ENCODE peak calls at places on chromosomes 16 and 17, in five cellular contexts. M is non-pigmented ciliary epithelial cell, G is NCI-H1105, S is esophagus squamous epithelium, O is cardiac septum. N is an unnamed sample.
A peak's percentile ranks its signal among the peaks of the same experiment; 100 is the strongest.

GRCh38 chr16:61987474-61988012 is 48.7 kb downstream of the CDH8 start:
- DNase-seq in G (no peak), S (no peak), M (no peak), O (no peak), N (no peak)

GRCh38 chr16:4288148-4288921 is 15.5 kb upstream of the TFAP4 start:
- DNase-seq in M (no peak), O (peak; percentile 89), G (peak; percentile 42), S (no peak), N (no peak)

GRCh38 chr17:57468932-57469775 is 212.8 kb downstream of the MSI2 start:
- DNase-seq in M (no peak), S (no peak), G (no peak), O (no peak), N (no peak)

GRCh38 chr17:9922012-9922848 is 17.2 kb upstream of the RCVRN start:
- DNase-seq in M (no peak), O (no peak), S (no peak), G (no peak), N (no peak)

GRCh38 chr16:7316266-7316888 is 16.3 kb upstream of the RBFOX1 start:
- DNase-seq in G (no peak), O (no peak), M (no peak), S (no peak), N (no peak)

GRCh38 chr17:70829876-70830275 is 660.5 kb downstream of the KCNJ2 start:
- DNase-seq in M (no peak), S (no peak), O (no peak), G (no peak), N (no peak)

GRCh38 chr16:25838724-25839186 is 147.0 kb downstream of the HS3ST4 start:
- DNase-seq in M (peak; percentile 9), S (no peak), G (peak; percentile 70), O (no peak), N (no peak)

GRCh38 chr17:19672009-19672837 is 23.7 kb downstream of the ALDH3A2 start:
- DNase-seq in O (no peak), S (no peak), M (no peak), G (no peak), N (no peak)

GRCh38 chr17:36188891-36189306 is 7.7 kb downstream of the CCL3L1 start:
- DNase-seq in G (no peak), S (no peak), M (no peak), O (no peak), N (no peak)

GRCh38 chr16:57941016-57941656 is 29.8 kb downstream of the CNGB1 start:
- DNase-seq in S (no peak), O (no peak), M (no peak), G (peak; percentile 60), N (no peak)

N was measured in cortex of kidney.